ENCODE peak calls at places on chromosomes 12 and 14, in six cellular contexts. H, J, S, Q, B and U are unnamed samples.

GRCh38 chr12:4002601-4003000 is 129.4 kb upstream of the PARP11 start:
- DNase-seq in S (no peak), B (no peak), Q (no peak), H (no peak), J (peak), U (no peak)

GRCh38 chr12:26878661-26879119 is 45.7 kb upstream of the ITPR2 start:
- DNase-seq in S (no peak), Q (no peak), H (peak), B (no peak), J (no peak), U (no peak)

GRCh38 chr12:71763682-71764379 is 9.2 kb downstream of the RAB21 start:
- DNase-seq in S (no peak), Q (no peak), B (no peak), H (peak), J (peak), U (no peak)

GRCh38 chr14:104087981-104088850 is 2.7 kb downstream of the ASPG start:
- DNase-seq in Q (no peak), H (no peak), B (no peak), J (no peak), S (no peak), U (no peak)

GRCh38 chr14:51441001-51441400 is 201.0 kb downstream of the TMX1 start:
- DNase-seq in S (no peak), H (no peak), J (peak), Q (no peak), B (peak), U (no peak)

GRCh38 chr14:92470215-92470614 is 43.4 kb upstream of the RIN3 start:
- DNase-seq in J (peak), S (peak), Q (no peak), H (peak), B (peak), U (no peak)

GRCh38 chr14:51368721-51369163 is 128.7 kb downstream of the TMX1 start:
- DNase-seq in J (peak), S (no peak), Q (no peak), B (no peak), H (peak), U (no peak)

GRCh38 chr14:45698462-45699134 is 445.6 kb upstream of the MIS18BP1 start:
- DNase-seq in J (peak), Q (no peak), H (no peak), B (no peak), S (no peak), U (no peak)

GRCh38 chr12:30047499-30048262 is 263.9 kb upstream of the TMTC1 start:
- DNase-seq in H (peak), B (peak), S (no peak), J (peak), Q (no peak), U (no peak)

GRCh38 chr12:92145481-92145730 is 240 bp downstream of the BTG1 start:
- DNase-seq in J (no peak), B (no peak), S (no peak), H (no peak), Q (no peak), U (no peak)

GRCh38 chr12:89859513-89860220 is 151.0 kb upstream of the ATP2B1 start:
- DNase-seq in Q (no peak), S (no peak), H (no peak), J (peak), B (peak), U (no peak)

GRCh38 chr12:89858718-89859117 is 150.1 kb upstream of the ATP2B1 start:
- DNase-seq in Q (no peak), J (no peak), S (no peak), B (no peak), H (no peak), U (no peak)

GRCh38 chr12:89856431-89856830 is 147.8 kb upstream of the ATP2B1 start:
- DNase-seq in B (peak), J (peak), H (peak), S (no peak), Q (no peak), U (no peak)

GRCh38 chr12:89861086-89861485 is 152.4 kb upstream of the ATP2B1 start:
- DNase-seq in S (no peak), J (peak), H (no peak), B (peak), Q (no peak), U (no peak)

GRCh38 chr12:89857652-89858274 is 149.1 kb upstream of the ATP2B1 start:
- DNase-seq in H (no peak), Q (no peak), S (no peak), B (no peak), J (no peak), U (no peak)
- TF ChIP-seq EZH2 in H (no peak), Q (no peak), S (no peak), B (no peak), J (no peak), U (no peak)

GRCh38 chr12:94873368-94874085 is 130.0 kb downstream of the NDUFA12 start:
- DNase-seq in B (no peak), J (no peak), S (no peak), H (no peak), Q (peak), U (no peak)

GRCh38 chr12:94872007-94872653 is 131.4 kb downstream of the NDUFA12 start:
- DNase-seq in H (no peak), Q (no peak), J (peak), B (no peak), S (peak), U (no peak)

GRCh38 chr12:94874086-94874985 is 129.2 kb downstream of the NDUFA12 start:
- DNase-seq in J (no peak), H (no peak), S (no peak), B (no peak), Q (no peak), U (no peak)

GRCh38 chr12:94874986-94875312 is 128.5 kb downstream of the NDUFA12 start:
- DNase-seq in B (peak), J (no peak), S (no peak), H (no peak), Q (no peak), U (no peak)

DNA sequence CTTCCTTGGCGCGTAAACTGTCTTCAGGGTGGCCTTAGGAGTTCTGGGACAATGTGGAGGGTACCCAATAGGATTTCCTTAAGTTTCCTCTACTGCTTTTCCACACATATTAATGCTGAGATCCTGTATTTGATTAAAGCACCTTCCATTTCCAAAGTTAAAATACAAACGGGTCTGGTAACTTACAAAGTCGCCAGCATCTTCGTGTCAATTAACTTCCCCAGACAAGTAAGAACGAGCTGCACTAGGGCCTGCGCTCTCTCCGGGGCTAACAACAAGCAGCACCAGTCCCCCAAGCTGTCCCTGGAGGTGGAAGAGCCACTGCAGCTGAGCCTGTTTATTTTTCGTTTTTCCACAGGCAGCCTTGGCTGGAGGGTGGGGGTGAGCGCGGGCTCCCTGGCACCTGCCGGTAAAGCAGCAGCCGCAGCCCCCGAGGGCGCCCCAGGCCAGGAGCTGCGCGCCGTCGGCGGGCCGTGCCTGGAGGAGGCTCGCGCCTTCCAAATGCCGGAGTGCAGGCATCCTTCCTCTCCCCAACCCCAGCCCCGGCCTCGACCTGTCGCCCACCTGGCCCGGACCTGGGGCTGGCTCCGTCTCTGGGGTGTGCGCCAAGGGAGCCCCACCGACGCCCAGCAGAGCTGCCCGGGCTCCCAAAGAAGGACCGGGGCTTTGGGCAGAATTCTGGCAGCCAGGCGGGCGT is 130.7 kb downstream of the NDUFA12 start:
- DNase-seq in S (no peak), B (no peak), J (no peak), H (no peak), Q (no peak), U (no peak)
- TF ChIP-seq EZH2 in S (no peak), B (peak), J (peak), H (peak), Q (no peak), U (no peak)

GRCh38 chr12:53955036-53955775 is 503 bp downstream of the HOXC12 start:
- DNase-seq in H (no peak), B (no peak), S (no peak), Q (no peak), J (no peak), U (no peak)

GRCh38 chr12:53956251-53956887 is 1.7 kb downstream of the HOXC12 start:
- DNase-seq in B (no peak), J (no peak), H (no peak), S (no peak), Q (no peak), U (no peak)

GRCh38 chr12:53958128-53958527 is 3.4 kb downstream of the HOXC12 start:
- DNase-seq in B (no peak), S (no peak), Q (no peak), J (no peak), H (no peak), U (no peak)

GRCh38 chr12:53955776-53956250 is 1.1 kb downstream of the HOXC12 start:
- DNase-seq in B (no peak), J (no peak), S (no peak), Q (no peak), H (no peak), U (no peak)

DNA sequence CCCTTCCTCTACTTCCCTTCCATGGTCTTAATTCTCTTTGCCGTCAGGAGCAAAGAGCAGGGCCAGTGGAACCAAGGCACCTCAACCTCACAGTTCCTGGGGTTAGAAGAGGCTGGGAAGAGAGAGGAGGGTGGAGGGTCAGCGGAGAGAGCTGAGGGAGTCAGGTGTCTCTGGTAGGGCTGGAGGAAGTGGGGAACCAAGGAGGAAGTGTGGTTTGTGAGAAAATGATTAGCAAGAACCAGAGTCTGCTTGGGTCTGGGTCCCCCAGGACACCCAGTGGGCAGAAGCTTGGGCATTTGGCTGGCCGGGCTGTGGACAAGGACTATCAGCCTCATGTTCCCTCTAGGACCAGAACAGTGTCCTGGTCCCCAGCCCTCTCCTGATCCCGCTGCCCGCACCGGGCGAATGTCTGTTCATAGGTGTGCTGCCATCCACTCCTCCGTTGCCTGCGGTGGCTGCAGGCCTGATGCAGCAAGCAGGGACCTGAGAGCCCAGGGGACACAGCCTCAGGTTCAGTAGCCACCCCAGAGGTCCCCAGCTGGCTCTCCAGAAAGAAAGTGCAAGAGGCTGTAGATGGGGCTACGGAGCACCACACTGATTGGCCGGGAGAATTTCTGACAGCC is 2.3 kb downstream of the HOXC12 start:
- DNase-seq in B (no peak), Q (no peak), J (no peak), H (no peak), S (no peak), U (no peak)
- TF ChIP-seq EZH2 in B (no peak), Q (no peak), J (no peak), H (peak), S (no peak), U (no peak)

DNA sequence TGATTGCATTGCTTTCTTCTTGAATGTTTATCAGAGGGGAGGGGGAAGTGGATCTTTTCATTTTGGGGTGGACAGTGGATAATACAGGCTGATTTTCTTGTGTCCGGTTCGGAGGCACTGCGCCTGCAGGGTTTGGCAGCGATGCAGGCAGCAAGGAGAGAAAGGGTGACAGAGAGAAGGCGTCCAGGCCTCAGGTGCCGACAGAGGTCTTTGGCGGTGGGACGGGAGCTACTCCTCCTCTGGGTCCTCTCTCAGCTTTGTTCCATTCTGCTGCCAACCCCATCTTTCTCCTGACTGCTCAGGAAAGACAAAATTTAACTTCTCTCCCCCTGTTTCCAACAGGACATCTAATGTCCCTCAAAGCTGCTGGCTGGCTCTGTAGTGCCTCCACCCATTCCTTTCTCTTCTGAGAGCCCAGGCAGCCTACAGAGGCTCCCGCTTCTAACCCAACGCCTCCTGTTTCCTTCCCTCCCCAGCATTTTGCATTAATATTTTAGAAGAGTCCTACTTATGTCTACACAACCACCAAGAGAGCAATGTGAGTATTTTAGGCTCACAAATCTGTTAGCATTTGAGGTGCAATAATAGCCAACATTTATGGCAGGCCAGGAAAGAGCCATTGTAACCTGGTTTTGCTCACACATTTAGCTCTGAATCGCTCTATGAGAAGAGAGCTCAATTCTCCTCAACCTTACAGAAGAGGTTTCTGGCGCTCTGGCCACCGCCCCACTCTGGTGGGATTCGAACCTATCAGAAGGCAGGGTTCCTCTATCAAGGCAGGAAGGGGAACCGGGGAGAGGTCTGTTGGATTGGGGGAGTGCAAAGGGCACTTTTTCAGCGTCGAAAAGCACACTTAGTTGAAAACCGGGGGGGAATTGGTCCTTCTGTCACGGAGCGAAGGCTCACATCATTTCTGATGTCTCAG is 7.1 kb upstream of the TBX5 start:
- DNase-seq in B (no peak), H (no peak), J (no peak), S (no peak), Q (no peak), U (no peak)
- TF ChIP-seq EZH2 in B (no peak), H (no peak), J (peak), S (no peak), Q (no peak), U (no peak)

GRCh38 chr14:25049559-25050493 is at the start of gene STXBP6:
- DNase-seq in B (no peak), Q (no peak), J (peak), S (no peak), H (peak), U (no peak)
- TF ChIP-seq EZH2 in B (peak), Q (no peak), J (no peak), S (no peak), H (no peak), U (no peak)

DNA sequence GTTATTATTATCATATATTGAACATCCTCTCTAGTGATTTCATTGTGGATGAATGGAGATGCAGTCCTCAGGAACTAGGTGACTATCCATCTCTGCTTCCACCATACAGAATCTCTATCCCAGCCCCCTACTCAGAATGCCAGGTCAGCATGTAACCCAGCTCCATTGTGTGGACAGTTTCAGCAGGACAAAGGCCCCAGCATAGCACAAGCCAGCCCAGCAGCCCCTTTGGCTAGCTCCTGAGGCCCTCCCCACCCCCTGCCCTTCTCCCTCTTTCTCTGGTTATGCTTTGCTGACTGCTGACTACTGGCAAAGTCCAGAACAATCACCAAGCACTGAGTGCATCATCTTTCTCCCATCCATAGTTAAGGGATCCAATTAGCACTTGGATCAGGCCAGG is 5.8 kb upstream of the SPRYD4 start:
- DNase-seq in Q (no peak), H (no peak), B (no peak), J (no peak), S (no peak), U (no peak)
- TF ChIP-seq EZH2 in Q (no peak), H (no peak), B (no peak), J (no peak), S (no peak), U (no peak)

GRCh38 chr12:54172102-54172630 is 16.6 kb downstream of the SMUG1 start:
- DNase-seq in H (no peak), J (no peak), B (no peak), Q (no peak), S (no peak), U (no peak)

GRCh38 chr12:54175130-54175963 is 13.4 kb downstream of the SMUG1 start:
- DNase-seq in Q (peak), B (no peak), J (no peak), S (no peak), H (no peak), U (no peak)

GRCh38 chr12:54169036-54169435 is 19.7 kb downstream of the SMUG1 start:
- DNase-seq in S (no peak), Q (no peak), H (no peak), B (no peak), J (no peak), U (no peak)

GRCh38 chr12:54173906-54174471 is 14.8 kb downstream of the SMUG1 start:
- DNase-seq in H (no peak), J (no peak), B (no peak), S (no peak), Q (no peak), U (no peak)

DNA sequence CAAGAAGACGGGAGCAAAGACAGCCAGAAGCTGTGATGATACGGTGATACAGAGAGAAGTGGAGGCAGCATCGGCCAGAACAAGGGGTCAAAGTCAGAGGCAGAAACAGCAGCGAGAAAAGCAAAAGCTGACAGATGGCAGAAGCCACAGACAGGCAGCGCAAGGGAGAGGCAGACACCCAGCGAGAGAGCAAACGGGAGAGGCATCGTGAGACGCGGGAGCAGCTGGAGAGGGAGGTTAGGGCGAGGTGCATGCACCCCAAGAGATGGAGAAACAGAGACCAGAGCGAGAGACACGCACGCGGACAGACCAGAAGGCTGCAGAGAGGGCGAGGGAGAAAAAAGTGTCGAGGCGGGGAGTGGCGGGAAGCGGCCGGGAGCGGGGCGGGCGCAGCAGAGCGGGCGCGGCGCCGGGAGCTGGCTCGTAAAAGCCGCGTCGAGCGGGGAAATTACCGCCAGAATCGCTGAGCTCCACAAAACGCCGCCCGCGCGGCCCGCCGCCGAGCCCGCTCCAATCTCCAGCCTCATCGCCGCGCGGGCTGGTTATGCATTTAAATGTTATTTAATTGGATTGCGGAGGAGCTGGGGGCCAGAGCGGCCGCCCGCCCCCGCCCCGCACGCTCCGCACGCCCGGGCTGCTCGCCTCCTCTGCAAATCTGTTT is 15.6 kb downstream of the SMUG1 start:
- DNase-seq in S (no peak), Q (peak), J (peak), H (no peak), B (peak), U (no peak)
- TF ChIP-seq EZH2 in S (no peak), Q (peak), J (no peak), H (peak), B (no peak), U (no peak)

GRCh38 chr14:36664322-36665193 is 2.9 kb downstream of the PAX9 start:
- DNase-seq in Q (no peak), J (no peak), S (no peak), B (peak), H (no peak), U (no peak)
- TF ChIP-seq EZH2 in Q (no peak), J (no peak), S (no peak), B (no peak), H (no peak), U (no peak)